ENCODE peak calls at places on chromosomes 1 and 21, in four cellular contexts. D is prostate gland, L is fibroblast of lung, H is IMR-90. S is an unnamed sample. For H3K27me3, the result is how much of the 10 kb centered on the place peaks cover.

GRCh38 chr1:64484651-64485050 is 14.7 kb downstream of the CACHD1 start:
- DNase-seq in D (no peak), L (peak), H (no peak), S (no peak)

GRCh38 chr1:12173631-12174121 is 6.9 kb downstream of the TNFRSF1B start:
- DNase-seq in D (no peak), L (no peak), H (peak), S (peak)

GRCh38 chr1:226981386-226981817 is 41.3 kb downstream of the COQ8A start:
- DNase-seq in D (no peak), L (no peak), H (no peak), S (no peak)

GRCh38 chr1:182629674-182630073 is 25.5 kb upstream of the RGS16 start:
- DNase-seq in D (no peak), L (no peak), H (no peak), S (no peak)

GRCh38 chr1:187396226-187396625 is 567.5 kb downstream of the PLA2G4A start:
- DNase-seq in D (no peak), L (no peak), H (peak), S (no peak)

GRCh38 chr1:88892146-88892877 is 945 bp upstream of the GTF2B start:
- DNase-seq in D (no peak), L (peak), H (peak), S (no peak)

GRCh38 chr1:28104866-28105467 is 16.6 kb upstream of the EYA3 start:
- DNase-seq in D (no peak), L (peak), H (peak), S (peak)

GRCh38 chr1:113984710-113985109 is 5.4 kb downstream of the OLFML3 start:
- DNase-seq in D (no peak), L (no peak), H (peak), S (no peak)

GRCh38 chr1:218488986-218489385 is 143.8 kb downstream of the TGFB2 start:
- DNase-seq in D (no peak), L (no peak), H (peak), S (no peak)

GRCh38 chr1:2049517-2050481 is at the start of gene PRKCZ:
- DNase-seq in D (peak), L (no peak), H (no peak), S (peak)

GRCh38 chr1:54131419-54131818 is 21.4 kb downstream of the CDCP2 start:
- DNase-seq in D (no peak), L (no peak), H (no peak), S (no peak)

GRCh38 chr1:70039485-70039884 is 165.9 kb downstream of the LRRC40 start:
- DNase-seq in D (no peak), L (no peak), H (no peak), S (no peak)

GRCh38 chr1:109253803-109254620 is 4.7 kb downstream of the CELSR2 start:
- DNase-seq in D (no peak), L (no peak), H (no peak), S (no peak)

GRCh38 chr1:227734546-227734857 is 600 bp downstream of the JMJD4 start:
- DNase-seq in D (no peak), L (no peak), H (no peak), S (no peak)

GRCh38 chr1:33178836-33179439 is 2.9 kb downstream of the TRIM62 start:
- DNase-seq in D (no peak), L (no peak), H (no peak), S (no peak)

GRCh38 chr1:72207059-72207458 is 75.3 kb downstream of the NEGR1 start:
- DNase-seq in D (no peak), L (no peak), H (no peak), S (no peak)

GRCh38 chr1:199161766-199162303 is 523.0 kb downstream of the PTPRC start:
- DNase-seq in D (no peak), L (no peak), H (no peak), S (no peak)

GRCh38 chr1:9596419-9597123 is 7.9 kb downstream of the TMEM201 start:
- DNase-seq in D (no peak), L (peak), H (no peak), S (no peak)

GRCh38 chr1:221778125-221778524 is 36.2 kb upstream of the DUSP10 start:
- DNase-seq in D (no peak), L (no peak), H (no peak), S (no peak)

GRCh38 chr21:34176442-34176841 is 103.1 kb downstream of the MRPS6 start:
- DNase-seq in D (no peak), L (no peak), H (no peak), S (no peak)

GRCh38 chr1:8083739-8084484 is 57.8 kb upstream of the ERRFI1 start:
- DNase-seq in D (no peak), L (peak), H (peak), S (no peak)

GRCh38 chr1:31765041-31765467 is 914 bp upstream of the ADGRB2 start:
- DNase-seq in D (no peak), L (no peak), H (peak), S (no peak)
- H3K27me3 ChIP-seq in D (under half), L (under half), H (under half), S (half or more)

DNA sequence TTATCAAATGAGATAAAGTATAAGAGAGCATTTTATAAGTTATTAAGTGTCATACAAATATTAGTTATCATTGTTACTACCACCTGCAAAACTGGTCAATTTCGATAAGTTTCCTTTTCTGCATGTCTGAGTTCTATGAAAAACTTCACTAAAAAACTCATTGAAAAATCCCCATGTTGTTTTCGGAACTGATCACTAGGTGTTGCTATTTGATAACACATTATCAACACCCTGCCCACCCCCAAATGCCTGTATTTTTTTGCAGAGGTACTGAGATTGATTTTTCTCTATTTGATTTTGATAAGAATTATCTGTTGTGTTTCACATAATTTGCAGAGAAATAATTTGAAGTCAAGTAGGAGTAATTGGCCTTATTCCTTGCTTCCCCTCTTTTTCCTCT is 22.1 kb upstream of the DISP1 start:
- DNase-seq in D (no peak), L (peak), H (peak), S (no peak)
- TF ChIP-seq CTCF in D (peak), L (peak), H (peak), S (peak)

GRCh38 chr1:110620686-110621085 is 14.5 kb upstream of the KCNA2 start:
- DNase-seq in D (no peak), L (no peak), H (no peak), S (no peak)
- H3K27me3 ChIP-seq in D (under half), L (under half), H (under half), S (under half)

DNA sequence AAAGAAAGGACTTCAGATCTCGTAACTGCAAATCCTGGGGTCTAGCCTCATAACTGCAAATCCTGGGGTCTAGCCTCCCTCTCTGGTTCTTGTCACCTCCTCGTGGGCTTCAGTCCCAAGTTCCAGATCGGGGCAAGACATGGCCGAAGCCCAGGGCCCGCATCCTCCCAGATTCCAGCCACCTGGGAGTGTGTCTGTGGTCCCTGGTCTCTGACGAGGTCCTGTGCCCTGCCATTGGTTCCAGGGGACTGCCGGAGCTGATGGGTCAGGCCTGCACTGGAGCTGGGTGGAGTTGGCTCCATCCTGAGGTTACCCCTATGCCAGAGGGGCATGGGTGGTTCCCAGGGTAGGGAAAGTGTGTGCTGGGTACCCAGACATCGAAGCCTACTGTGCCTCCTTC is 17.7 kb upstream of the C1orf174 start:
- DNase-seq in D (no peak), L (no peak), H (no peak), S (no peak)
- TF ChIP-seq CTCF in D (no peak), L (no peak), H (no peak), S (no peak)

S was measured in transverse colon.